ENCODE peak calls at places on chromosomes 13 and 19, in five cellular contexts. U is naive thymus-derived CD8-positive, alpha-beta T cell; E is NCI-H1436 treated with DMSO at 0.1 percent for 48 hours; G is neural crest cell; B is T-cell. F is an unnamed sample.
A peak's percentile ranks its signal among the peaks of the same experiment; 100 is the strongest.

GRCh38 chr19:49677232-49677881 is at the start of gene PRMT1:
- DNase-seq in U (peak; percentile 35), E (no peak), G (peak; percentile 51), B (peak; percentile 69), F (no peak)

GRCh38 chr13:28805193-28805819 is 14.8 kb upstream of the MTUS2 start:
- DNase-seq in U (no peak), E (no peak), G (peak; percentile 53), B (no peak), F (no peak)

GRCh38 chr13:110711778-110712070 is 1.8 kb upstream of the ING1 start:
- DNase-seq in U (no peak), E (no peak), G (no peak), B (no peak), F (no peak)

GRCh38 chr19:375395-376110 is 31.0 kb upstream of the MIER2 start:
- DNase-seq in U (no peak), E (no peak), G (no peak), B (no peak), F (no peak)

GRCh38 chr19:44573647-44574046 is 39.7 kb upstream of the IGSF23 start:
- DNase-seq in U (no peak), E (no peak), G (no peak), B (no peak), F (no peak)

GRCh38 chr19:49150106-49150943 is 4.9 kb downstream of the HRC start:
- DNase-seq in U (peak; percentile 21), E (no peak), G (peak; percentile 82), B (no peak), F (peak; percentile 37)

GRCh38 chr13:113666324-113666660 is 727 bp upstream of the GRK1 start:
- DNase-seq in U (no peak), E (no peak), G (no peak), B (no peak), F (no peak)

GRCh38 chr19:33370783-33371182 is 2.7 kb upstream of the CEBPG start:
- DNase-seq in U (no peak), E (no peak), G (no peak), B (no peak), F (no peak)

GRCh38 chr19:10189631-10190425 is 4.9 kb downstream of the DNMT1 start:
- DNase-seq in U (no peak), E (no peak), G (no peak), B (no peak), F (no peak)

GRCh38 chr13:109412232-109412935 is 374.0 kb downstream of the IRS2 start:
- DNase-seq in U (no peak), E (no peak), G (peak; percentile 54), B (no peak), F (no peak)

GRCh38 chr13:109741966-109742365 is 44.4 kb downstream of the IRS2 start:
- DNase-seq in U (no peak), E (no peak), G (no peak), B (no peak), F (no peak)

GRCh38 chr19:53868091-53868891 is 608 bp downstream of the MYADM start:
- DNase-seq in U (no peak), E (no peak), G (no peak), B (no peak), F (no peak)

GRCh38 chr13:48562296-48563066 is 29.6 kb upstream of the RCBTB2 start:
- DNase-seq in U (peak; percentile 59), E (no peak), G (no peak), B (peak; percentile 69), F (no peak)

GRCh38 chr13:28568286-28568685 is 73.4 kb upstream of the FLT1 start:
- DNase-seq in U (no peak), E (no peak), G (no peak), B (no peak), F (no peak)

GRCh38 chr13:96172066-96172465 is 82.2 kb downstream of the HS6ST3 start:
- DNase-seq in U (no peak), E (no peak), G (no peak), B (no peak), F (no peak)

GRCh38 chr13:36431204-36432105 is 840 bp upstream of the CCNA1 start:
- DNase-seq in U (no peak), E (no peak), G (no peak), B (no peak), F (no peak)

GRCh38 chr13:113901231-113901630 is 37.4 kb upstream of the GAS6 start:
- DNase-seq in U (no peak), E (no peak), G (no peak), B (no peak), F (no peak)

GRCh38 chr13:80571346-80572307 is 230.7 kb upstream of the SPRY2 start:
- DNase-seq in U (no peak), E (no peak), G (no peak), B (no peak), F (no peak)

GRCh38 chr19:18044825-18045304 is 36.9 kb downstream of the ARRDC2 start:
- DNase-seq in U (peak; percentile 81), E (no peak), G (no peak), B (peak; percentile 84), F (no peak)

GRCh38 chr13:48560657-48561337 is 27.9 kb upstream of the RCBTB2 start:
- DNase-seq in U (no peak), E (no peak), G (no peak), B (no peak), F (no peak)

GRCh38 chr19:10274589-10274988 is 3.7 kb downstream of the ICAM1 start:
- DNase-seq in U (no peak), E (no peak), G (no peak), B (no peak), F (no peak)

GRCh38 chr13:109111141-109111540 is 481.7 kb downstream of the MYO16 start:
- DNase-seq in U (no peak), E (no peak), G (no peak), B (no peak), F (no peak)

GRCh38 chr13:49980266-49980665 is 16.6 kb upstream of the TRIM13 start:
- DNase-seq in U (no peak), E (no peak), G (no peak), B (no peak), F (no peak)

GRCh38 chr13:41931337-41931736 is 29.6 kb downstream of the VWA8 start:
- DNase-seq in U (no peak), E (no peak), G (no peak), B (no peak), F (no peak)

GRCh38 chr13:72293206-72293605 is 426.2 kb upstream of the DACH1 start:
- DNase-seq in U (no peak), E (no peak), G (no peak), B (no peak), F (no peak)

GRCh38 chr19:15702590-15702930 is 25.3 kb upstream of the OR10H2 start:
- DNase-seq in U (no peak), E (no peak), G (no peak), B (peak; percentile 14), F (no peak)

GRCh38 chr19:49896863-49897621 is at the start of gene IL4I1:
- DNase-seq in U (peak; percentile 51), E (no peak), G (no peak), B (peak; percentile 68), F (no peak)

GRCh38 chr19:29878973-29879654 is 62.9 kb upstream of the URI1 start:
- DNase-seq in U (no peak), E (peak; percentile 13), G (no peak), B (no peak), F (no peak)

GRCh38 chr13:99151516-99151915 is 49.1 kb upstream of the UBAC2 start:
- DNase-seq in U (no peak), E (no peak), G (no peak), B (no peak), F (no peak)

GRCh38 chr13:40208517-40208916 is 457.9 kb downstream of the FOXO1 start:
- DNase-seq in U (no peak), E (no peak), G (no peak), B (peak; percentile 11), F (no peak)

GRCh38 chr19:23402388-23402787 is 7.1 kb upstream of the ZNF91 start:
- DNase-seq in U (no peak), E (no peak), G (no peak), B (no peak), F (no peak)

GRCh38 chr13:104737713-104738112 is 1671.5 kb upstream of the SLC10A2 start:
- DNase-seq in U (no peak), E (no peak), G (no peak), B (no peak), F (no peak)

GRCh38 chr19:5131031-5131865 is 162.3 kb downstream of the KDM4B start:
- DNase-seq in U (peak; percentile 45), E (no peak), G (no peak), B (no peak), F (no peak)

GRCh38 chr19:53530622-53531021 is 7.3 kb upstream of the ZNF331 start:
- DNase-seq in U (no peak), E (no peak), G (no peak), B (no peak), F (no peak)

GRCh38 chr13:53703371-53704080 is 674.9 kb downstream of the OLFM4 start:
- DNase-seq in U (no peak), E (no peak), G (no peak), B (no peak), F (no peak)

GRCh38 chr13:112874751-112875300 is 94.2 kb upstream of the MCF2L start:
- DNase-seq in U (no peak), E (no peak), G (no peak), B (no peak), F (no peak)

GRCh38 chr19:3129112-3129511 is 6.7 kb upstream of the GNA15 start:
- DNase-seq in U (no peak), E (no peak), G (no peak), B (no peak), F (no peak)